ENCODE peak calls at places on chromosomes 2 and 18, in eight cellular contexts. U, O, M, P, E, Y, Q and N are unnamed samples.

GRCh38 chr2:113282747-113283533 is 4.2 kb upstream of the PAX8 start:
- DNase-seq in U (peak), O (peak), M (no peak), P (peak), E (no peak), Y (peak), Q (peak), N (no peak)

GRCh38 chr2:54967269-54967668 is 83.0 kb downstream of the RTN4 start:
- DNase-seq in U (no peak), O (no peak), M (no peak), P (no peak), E (no peak), Y (no peak), Q (no peak), N (no peak)

GRCh38 chr18:13562494-13563029 is 163.8 kb downstream of the FAM210A start:
- DNase-seq in U (no peak), O (no peak), M (no peak), P (no peak), E (no peak), Y (no peak), Q (no peak), N (peak)

GRCh38 chr18:32333781-32334180 is 136.9 kb downstream of the GAREM1 start:
- DNase-seq in U (no peak), O (no peak), M (no peak), P (no peak), E (no peak), Y (no peak), Q (no peak), N (no peak)

GRCh38 chr2:49146412-49146811 is 7.9 kb downstream of the FSHR start:
- DNase-seq in U (no peak), O (no peak), M (no peak), P (no peak), E (no peak), Y (no peak), Q (no peak), N (no peak)

GRCh38 chr2:234076451-234076850 is 25.9 kb downstream of the SPP2 start:
- DNase-seq in U (no peak), O (no peak), M (no peak), P (no peak), E (no peak), Y (no peak), Q (no peak), N (no peak)

GRCh38 chr2:39642054-39642742 is 23.5 kb upstream of the TMEM178A start:
- DNase-seq in U (no peak), O (no peak), M (no peak), P (no peak), E (no peak), Y (no peak), Q (peak), N (no peak)

GRCh38 chr2:176002684-176003225 is 688 bp upstream of the LNPK start:
- DNase-seq in U (no peak), O (no peak), M (no peak), P (peak), E (no peak), Y (no peak), Q (peak), N (no peak)

GRCh38 chr2:145764631-145765030 is 1244.7 kb upstream of the ZEB2 start:
- DNase-seq in U (peak), O (no peak), M (no peak), P (no peak), E (no peak), Y (no peak), Q (no peak), N (no peak)

GRCh38 chr2:13996527-13996926 is 636.0 kb upstream of the LRATD1 start:
- DNase-seq in U (no peak), O (no peak), M (no peak), P (no peak), E (no peak), Y (no peak), Q (no peak), N (no peak)

DNA sequence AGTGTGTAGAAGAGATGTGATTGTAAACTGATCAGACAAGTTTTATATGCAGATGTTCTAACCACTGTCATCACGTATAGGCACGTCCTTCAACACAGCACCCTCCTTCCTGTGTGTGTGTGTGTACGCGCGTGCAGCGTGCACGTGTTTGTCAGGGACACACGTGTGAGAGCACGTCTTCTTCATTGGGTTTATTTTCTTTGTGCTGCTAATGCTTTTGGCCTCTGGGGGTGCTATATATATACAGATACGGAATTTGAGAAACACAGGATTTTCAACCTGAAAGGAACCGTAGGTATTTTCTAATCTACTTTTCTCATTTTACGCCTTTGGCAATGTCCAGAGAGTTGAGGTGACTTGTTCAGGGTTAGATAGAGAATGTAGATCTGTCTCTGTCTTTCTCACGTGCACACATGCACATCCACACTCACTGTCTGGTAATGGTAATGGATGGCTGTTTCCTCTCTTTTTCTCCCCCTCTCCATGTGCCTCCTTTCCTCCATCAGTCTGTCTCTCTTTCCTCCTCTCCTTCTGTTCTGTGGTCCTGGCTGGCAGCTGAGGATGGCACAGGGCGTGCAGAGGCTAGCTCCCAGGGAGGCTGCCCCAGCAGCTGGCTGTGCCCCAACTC is 13.4 kb upstream of the CELF4 start:
- DNase-seq in U (no peak), O (no peak), M (no peak), P (no peak), E (no peak), Y (no peak), Q (no peak), N (no peak)
- TF ChIP-seq CTCF in U (no peak), O (no peak), M (peak), P (no peak), E (peak), Y (peak), Q (peak), N (peak)

GRCh38 chr2:232925153-232925768 is 55.2 kb downstream of the SNORC start:
- DNase-seq in U (no peak), O (no peak), M (no peak), P (no peak), E (no peak), Y (no peak), Q (no peak), N (no peak)
- H3K4me3 ChIP-seq in U (no peak), O (no peak), M (no peak), P (no peak), E (no peak), Y (no peak), Q (no peak), N (no peak)

GRCh38 chr2:216142540-216142939 is 33.4 kb downstream of the XRCC5 start:
- DNase-seq in U (no peak), O (no peak), M (peak), P (no peak), E (peak), Y (no peak), Q (peak), N (peak)

GRCh38 chr2:216144372-216144771 is 35.2 kb downstream of the XRCC5 start:
- DNase-seq in U (no peak), O (no peak), M (no peak), P (no peak), E (no peak), Y (no peak), Q (no peak), N (no peak)

GRCh38 chr2:216144857-216145256 is 35.7 kb downstream of the XRCC5 start:
- DNase-seq in U (no peak), O (no peak), M (no peak), P (no peak), E (no peak), Y (no peak), Q (no peak), N (no peak)

GRCh38 chr2:216134958-216135541 is 25.9 kb downstream of the XRCC5 start:
- DNase-seq in U (no peak), O (no peak), M (no peak), P (no peak), E (no peak), Y (no peak), Q (no peak), N (no peak)

GRCh38 chr2:216139884-216140283 is 30.7 kb downstream of the XRCC5 start:
- DNase-seq in U (no peak), O (peak), M (no peak), P (peak), E (no peak), Y (no peak), Q (no peak), N (no peak)
- TF ChIP-seq CTCF in U (no peak), O (no peak), M (no peak), P (no peak), E (peak), Y (no peak), Q (peak), N (peak)

GRCh38 chr2:37934591-37935513 is 9.8 kb downstream of the RMDN2 start:
- DNase-seq in U (no peak), O (no peak), M (no peak), P (no peak), E (no peak), Y (no peak), Q (no peak), N (peak)
- H3K4me3 ChIP-seq in U (peak), O (no peak), M (no peak), P (peak), E (no peak), Y (no peak), Q (peak), N (peak)